ENCODE peak calls at places on chromosomes 1 and 21, in nine cellular contexts. T is cardiac muscle cell, S is choroid plexus epithelial cell, Q is Panc1, J is GM13976, F is fibroblast of the aortic adventitia, L is endothelial cell, E is fibroblast of mammary gland, U is suprapubic skin. W is an unnamed sample.
A peak's percentile ranks its signal among the peaks of the same experiment; 100 is the strongest.

GRCh38 chr1:201255470-201256362 is 27.6 kb upstream of the PKP1 start:
- DNase-seq in T (no peak), S (no peak), Q (no peak), J (peak; percentile 15), F (no peak), L (no peak), E (no peak), U (peak; percentile 72), W (peak; percentile 17)

GRCh38 chr1:93960641-93961147 is 51.5 kb upstream of the GCLM start:
- DNase-seq in T (no peak), S (no peak), Q (no peak), J (no peak), F (peak; percentile 40), L (no peak), E (no peak), U (no peak), W (no peak)

GRCh38 chr1:207077470-207078377 is 10.9 kb upstream of the C4BPB start:
- DNase-seq in T (peak; percentile 76), S (peak; percentile 88), Q (peak; percentile 78), J (peak; percentile 64), F (peak; percentile 90), L (peak; percentile 74), E (peak; percentile 81), U (no peak), W (peak; percentile 60)

GRCh38 chr1:27658951-27659496 is 13.0 kb downstream of the IFI6 start:
- DNase-seq in T (no peak), S (no peak), Q (no peak), J (peak; percentile 49), F (peak; percentile 74), L (no peak), E (peak; percentile 95), U (no peak), W (peak; percentile 57)

GRCh38 chr21:27300770-27301169 is 333.9 kb upstream of the ADAMTS5 start:
- DNase-seq in T (no peak), S (peak; percentile 51), Q (no peak), J (no peak), F (peak; percentile 21), L (no peak), E (peak; percentile 82), U (no peak), W (no peak)

GRCh38 chr1:156794506-156795373 is 21.9 kb downstream of the SH2D2A start:
- DNase-seq in T (no peak), S (peak; percentile 33), Q (no peak), J (no peak), F (no peak), L (no peak), E (peak; percentile 46), U (no peak), W (no peak)

GRCh38 chr1:220203816-220204215 is 68.4 kb downstream of the RAB3GAP2 start:
- DNase-seq in T (no peak), S (no peak), Q (no peak), J (no peak), F (no peak), L (no peak), E (no peak), U (no peak), W (no peak)

GRCh38 chr1:168613038-168613451 is 36.6 kb downstream of the XCL1 start:
- DNase-seq in T (no peak), S (no peak), Q (no peak), J (no peak), F (no peak), L (no peak), E (no peak), U (no peak), W (no peak)

GRCh38 chr1:72051538-72051937 is 230.8 kb downstream of the NEGR1 start:
- DNase-seq in T (no peak), S (no peak), Q (no peak), J (no peak), F (peak; percentile 32), L (no peak), E (peak; percentile 1), U (no peak), W (no peak)

GRCh38 chr1:201707027-201707426 is 121.9 kb upstream of the IPO9 start:
- DNase-seq in T (no peak), S (no peak), Q (no peak), J (no peak), F (no peak), L (no peak), E (no peak), U (no peak), W (no peak)

GRCh38 chr1:39711359-39712340 is 20.4 kb upstream of the HPCAL4 start:
- DNase-seq in T (no peak), S (peak; percentile 60), Q (no peak), J (no peak), F (peak; percentile 58), L (no peak), E (no peak), U (no peak), W (no peak)

GRCh38 chr1:22330092-22330762 is 121.4 kb upstream of the ZBTB40 start:
- DNase-seq in T (no peak), S (no peak), Q (no peak), J (no peak), F (no peak), L (no peak), E (no peak), U (no peak), W (no peak)

GRCh38 chr1:179310271-179310670 is 16.7 kb downstream of the SOAT1 start:
- DNase-seq in T (no peak), S (peak; percentile 85), Q (no peak), J (no peak), F (peak; percentile 86), L (no peak), E (peak; percentile 92), U (no peak), W (no peak)

GRCh38 chr1:173411835-173412742 is 65.0 kb upstream of the PRDX6 start:
- DNase-seq in T (no peak), S (peak; percentile 84), Q (no peak), J (no peak), F (peak; percentile 70), L (no peak), E (peak; percentile 93), U (no peak), W (no peak)

GRCh38 chr21:44911384-44912157 is 9.1 kb downstream of the ITGB2 start:
- DNase-seq in T (no peak), S (no peak), Q (no peak), J (peak; percentile 59), F (no peak), L (no peak), E (no peak), U (no peak), W (peak; percentile 61)

GRCh38 chr1:198493324-198493723 is 47.2 kb downstream of the ATP6V1G3 start:
- DNase-seq in T (no peak), S (no peak), Q (no peak), J (no peak), F (no peak), L (no peak), E (no peak), U (no peak), W (no peak)

GRCh38 chr1:231626951-231627614 is 493 bp downstream of the DISC1 start:
- DNase-seq in T (peak; percentile 68), S (peak; percentile 42), Q (no peak), J (peak; percentile 60), F (peak; percentile 31), L (peak; percentile 64), E (no peak), U (peak; percentile 88), W (no peak)

GRCh38 chr1:168792142-168792541 is 63.1 kb upstream of the DPT start:
- DNase-seq in T (no peak), S (no peak), Q (no peak), J (peak; percentile 19), F (no peak), L (no peak), E (no peak), U (no peak), W (peak; percentile 31)

GRCh38 chr1:89919174-89919573 is 75.7 kb upstream of the ZNF326 start:
- DNase-seq in T (no peak), S (no peak), Q (no peak), J (no peak), F (no peak), L (no peak), E (no peak), U (no peak), W (no peak)

GRCh38 chr21:41715649-41716321 is 51.1 kb downstream of the RIPK4 start:
- DNase-seq in T (peak; percentile 49), S (no peak), Q (no peak), J (no peak), F (no peak), L (no peak), E (no peak), U (no peak), W (no peak)

DNA sequence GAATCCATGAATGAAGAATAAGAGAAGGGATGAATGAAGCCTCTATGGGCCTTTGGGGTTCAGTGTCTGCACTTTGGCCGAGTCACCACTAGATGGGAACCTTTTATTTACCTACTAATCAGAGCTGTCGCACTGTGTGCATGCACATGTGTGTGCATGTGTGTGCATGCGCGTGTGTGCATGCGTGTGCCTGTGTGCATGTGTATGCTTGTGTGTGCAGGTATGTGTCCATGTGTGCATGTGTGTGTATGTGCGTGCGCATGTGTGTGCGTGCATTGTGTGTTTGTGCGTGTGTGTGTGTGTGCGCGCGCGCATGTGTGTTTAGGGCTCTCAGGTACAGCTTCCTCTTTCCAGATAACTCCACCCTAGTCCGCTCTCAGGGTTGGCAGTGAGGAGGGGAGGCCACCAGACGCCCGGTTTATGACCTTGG is 20.4 kb upstream of the UBXN10 start:
- DNase-seq in T (no peak), S (peak; percentile 19), Q (no peak), J (peak; percentile 63), F (no peak), L (no peak), E (peak; percentile 22), U (no peak), W (peak; percentile 51)
- TF ChIP-seq CTCF in T (peak; percentile 55), S (peak; percentile 43), Q (no peak), J (peak; percentile 20), F (peak; percentile 36), L (peak; percentile 42), E (peak; percentile 39), U (no peak), W (peak; percentile 56)

GRCh38 chr1:3066250-3066711 is 2.7 kb upstream of the PRDM16 start:
- DNase-seq in T (peak; percentile 82), S (no peak), Q (no peak), J (no peak), F (no peak), L (peak; percentile 70), E (no peak), U (peak; percentile 57), W (no peak)
- TF ChIP-seq CTCF in T (peak; percentile 50), S (no peak), Q (peak; percentile 92), J (no peak), F (no peak), L (no peak), E (no peak), U (no peak), W (no peak)

DNA sequence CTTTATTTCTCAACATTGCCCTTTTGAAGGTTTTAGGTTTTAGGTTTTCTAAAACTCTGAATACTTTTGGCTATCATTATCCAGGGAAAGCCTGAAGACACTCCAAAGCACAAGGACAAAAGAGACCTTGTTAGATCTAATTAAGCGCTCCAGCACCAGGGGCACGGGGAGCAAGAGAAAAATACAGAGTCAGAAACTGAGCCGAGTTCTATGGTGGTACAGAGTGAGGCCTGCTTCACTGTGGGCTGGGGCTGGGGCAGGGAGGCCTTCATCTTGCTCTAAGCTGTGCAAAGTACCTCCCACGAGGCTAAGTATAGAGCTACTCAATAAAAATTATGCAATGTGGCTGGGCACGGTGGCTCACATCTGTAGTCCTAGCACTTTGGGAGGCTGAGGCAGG is 19.7 kb upstream of the RAB4A start:
- DNase-seq in T (no peak), S (no peak), Q (no peak), J (no peak), F (no peak), L (no peak), E (no peak), U (no peak), W (no peak)
- TF ChIP-seq CTCF in T (no peak), S (no peak), Q (no peak), J (no peak), F (no peak), L (no peak), E (no peak), U (no peak), W (no peak)

GRCh38 chr1:2554621-2555387 is 1.4 kb upstream of the TNFRSF14 start:
- DNase-seq in T (peak; percentile 40), S (peak; percentile 50), Q (no peak), J (peak; percentile 75), F (no peak), L (no peak), E (no peak), U (no peak), W (peak; percentile 77)
- TF ChIP-seq CTCF in T (peak; percentile 42), S (peak; percentile 71), Q (peak; percentile 87), J (peak; percentile 72), F (peak; percentile 32), L (no peak), E (peak; percentile 29), U (no peak), W (peak; percentile 89)

W was measured in GM13977.